ENCODE peak calls at places on chromosomes 3 and 15, in seven cellular contexts. N is AG10803; C is NB4; E is RWPE2; M is CD8-positive, alpha-beta T cell; I is astrocyte of the spinal cord; Y is cardiac fibroblast. H is an unnamed sample.

GRCh38 chr15:69346112-69346511 is 47.4 kb downstream of the PAQR5 start:
- DNase-seq in N (peak; percentile 47), C (no peak), E (no peak), M (no peak), I (peak; percentile 5), Y (peak; percentile 71), H (no peak)

GRCh38 chr3:72887378-72887722 is 496 bp upstream of the GXYLT2 start:
- DNase-seq in N (no peak), C (no peak), E (no peak), M (no peak), I (peak; percentile 50), Y (no peak), H (no peak)

GRCh38 chr3:43364494-43364893 is 78.2 kb downstream of the SNRK start:
- DNase-seq in N (no peak), C (no peak), E (no peak), M (no peak), I (no peak), Y (no peak), H (no peak)

GRCh38 chr3:42190701-42191442 is 75.1 kb downstream of the CCK start:
- DNase-seq in N (peak; percentile 49), C (peak; percentile 59), E (no peak), M (peak; percentile 72), I (peak; percentile 66), Y (peak; percentile 77), H (no peak)

GRCh38 chr15:49187537-49188245 is 17.6 kb downstream of the GALK2 start:
- DNase-seq in N (peak; percentile 44), C (no peak), E (no peak), M (no peak), I (peak; percentile 20), Y (peak; percentile 52), H (no peak)

GRCh38 chr3:190192807-190193206 is 72.1 kb upstream of the P3H2 start:
- DNase-seq in N (peak; percentile 10), C (no peak), E (no peak), M (no peak), I (no peak), Y (no peak), H (no peak)

GRCh38 chr3:7978104-7978457 is 523.5 kb upstream of the LMCD1 start:
- DNase-seq in N (no peak), C (no peak), E (no peak), M (no peak), I (no peak), Y (no peak), H (no peak)

GRCh38 chr15:60889506-60889905 is 339.6 kb downstream of the RORA start:
- DNase-seq in N (no peak), C (no peak), E (no peak), M (no peak), I (no peak), Y (no peak), H (no peak)

GRCh38 chr15:64010719-64011118 is 35.6 kb downstream of the DAPK2 start:
- DNase-seq in N (peak; percentile 87), C (peak; percentile 94), E (peak; percentile 79), M (peak; percentile 89), I (peak; percentile 81), Y (peak; percentile 80), H (peak; percentile 95)

GRCh38 chr3:53703630-53704362 is 142.4 kb downstream of the CHDH start:
- DNase-seq in N (no peak), C (no peak), E (no peak), M (no peak), I (no peak), Y (no peak), H (no peak)

GRCh38 chr3:10263549-10264363 is 15.5 kb downstream of the TATDN2 start:
- DNase-seq in N (peak; percentile 45), C (peak; percentile 55), E (no peak), M (peak; percentile 74), I (peak; percentile 57), Y (peak; percentile 57), H (no peak)

GRCh38 chr3:61811652-61812051 is 250.3 kb downstream of the PTPRG start:
- DNase-seq in N (no peak), C (no peak), E (no peak), M (no peak), I (no peak), Y (no peak), H (no peak)

GRCh38 chr15:71785996-71786395 is 24.4 kb upstream of the NR2E3 start:
- DNase-seq in N (no peak), C (no peak), E (no peak), M (no peak), I (no peak), Y (no peak), H (no peak)

GRCh38 chr15:71781965-71782265 is 28.4 kb upstream of the NR2E3 start:
- DNase-seq in N (no peak), C (no peak), E (peak; percentile 68), M (no peak), I (no peak), Y (no peak), H (no peak)

GRCh38 chr15:71786673-71787072 is 23.7 kb upstream of the NR2E3 start:
- DNase-seq in N (no peak), C (no peak), E (peak; percentile 14), M (no peak), I (no peak), Y (no peak), H (no peak)

GRCh38 chr15:71782447-71783165 is 27.7 kb upstream of the NR2E3 start:
- DNase-seq in N (no peak), C (no peak), E (peak; percentile 57), M (no peak), I (no peak), Y (no peak), H (no peak)

DNA sequence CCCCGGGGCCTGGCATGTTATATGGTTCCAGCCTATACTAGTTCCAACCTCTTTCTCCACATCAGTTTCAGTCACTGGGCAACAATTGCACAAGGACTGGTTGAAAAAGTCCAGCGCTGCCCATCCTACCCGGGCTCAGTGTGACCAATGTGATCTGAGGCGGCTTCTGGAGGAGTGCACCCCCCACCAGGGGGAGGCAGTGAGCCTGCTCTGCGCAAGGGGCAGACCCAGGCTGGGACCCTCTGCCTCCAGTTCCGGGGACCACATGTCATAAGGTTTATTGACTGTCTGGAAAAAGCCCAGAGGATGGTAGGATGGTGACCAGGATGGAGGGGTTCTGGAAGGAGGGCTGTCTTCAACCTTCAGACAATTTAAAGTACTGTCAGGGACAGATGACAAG is 25.6 kb upstream of the NR2E3 start:
- DNase-seq in N (no peak), C (peak; percentile 16), E (peak; percentile 68), M (no peak), I (no peak), Y (no peak), H (no peak)
- TF ChIP-seq CTCF in N (peak; percentile 18), C (peak; percentile 69), E (peak; percentile 57), M (peak; percentile 30), I (peak; percentile 46), Y (peak; percentile 38), H (peak; percentile 55)

GRCh38 chr15:55277715-55278114 is 11.9 kb downstream of the RAB27A start:
- DNase-seq in N (no peak), C (no peak), E (no peak), M (no peak), I (no peak), Y (no peak), H (no peak)
- H3K4me3 ChIP-seq in N (no peak overlapping the region), C (peak overlapping the region; percentile 28), E (no peak overlapping the region), M (peak overlapping the region; percentile 6), I (no peak overlapping the region), Y (no peak overlapping the region), H (no peak overlapping the region)

GRCh38 chr15:92105611-92106010 is 252.1 kb downstream of the SLCO3A1 start:
- DNase-seq in N (no peak), C (no peak), E (no peak), M (no peak), I (no peak), Y (no peak), H (no peak)

GRCh38 chr15:92101706-92102434 is 248.4 kb downstream of the SLCO3A1 start:
- DNase-seq in N (no peak), C (no peak), E (no peak), M (no peak), I (no peak), Y (no peak), H (no peak)

GRCh38 chr15:92106691-92107090 is 253.2 kb downstream of the SLCO3A1 start:
- DNase-seq in N (no peak), C (no peak), E (no peak), M (no peak), I (no peak), Y (no peak), H (peak; percentile 89)

GRCh38 chr15:92100751-92101150 is 247.2 kb downstream of the SLCO3A1 start:
- DNase-seq in N (no peak), C (no peak), E (no peak), M (no peak), I (no peak), Y (no peak), H (no peak)

DNA sequence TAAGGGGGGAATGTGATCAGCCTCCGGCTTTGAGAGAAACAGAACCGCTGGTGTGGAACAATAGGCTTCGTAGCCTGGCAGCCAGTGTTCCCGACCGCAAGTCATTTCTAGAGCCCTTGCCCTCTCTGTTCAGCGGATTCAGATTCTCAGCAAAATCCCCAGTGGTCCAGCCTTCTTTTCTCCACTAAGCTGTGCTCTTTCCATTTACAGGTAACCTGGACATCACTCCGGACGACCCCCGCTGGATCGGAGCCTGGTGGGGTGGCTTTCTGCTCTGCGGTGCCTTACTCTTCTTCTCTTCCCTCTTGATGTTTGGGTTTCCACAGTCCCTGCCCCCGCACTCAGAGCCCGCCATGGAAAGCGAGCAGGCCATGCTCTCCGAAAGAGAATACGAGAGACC is 250.6 kb downstream of the SLCO3A1 start:
- DNase-seq in N (no peak), C (no peak), E (no peak), M (no peak), I (no peak), Y (no peak), H (no peak)
- TF ChIP-seq CTCF in N (no peak), C (no peak), E (peak; percentile 7), M (no peak), I (no peak), Y (no peak), H (no peak)

GRCh38 chr3:39228496-39228895 is 36.1 kb upstream of the XIRP1 start:
- DNase-seq in N (no peak), C (no peak), E (no peak), M (no peak), I (no peak), Y (no peak), H (no peak)
- H3K4me3 ChIP-seq in N (no peak overlapping the region), C (no peak overlapping the region), E (no peak overlapping the region), M (no peak overlapping the region), I (no peak overlapping the region), Y (no peak overlapping the region), H (no peak overlapping the region)

DNA sequence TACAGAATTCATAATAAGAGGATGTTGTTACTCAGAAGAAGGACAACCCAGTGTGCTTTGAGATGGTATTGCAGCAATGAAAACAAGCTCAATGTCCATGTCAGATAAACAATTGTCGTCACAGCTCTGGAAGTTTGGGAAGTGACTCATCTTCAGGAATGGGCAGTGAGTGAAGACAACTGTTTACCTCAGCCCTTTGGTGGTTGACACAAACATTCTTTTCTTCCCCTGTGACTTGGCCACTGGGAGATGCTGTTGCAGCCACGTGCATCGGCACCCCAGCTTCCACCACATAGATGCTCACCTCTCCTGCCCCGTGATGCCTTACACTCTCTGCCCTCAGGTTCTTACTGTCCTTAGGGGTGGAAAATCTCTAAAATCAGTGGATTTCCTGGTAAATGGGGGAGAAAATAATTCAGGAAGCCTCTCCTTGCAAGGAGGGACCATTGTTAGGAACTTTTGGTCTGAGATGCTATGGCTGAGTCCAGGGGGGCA is 114.1 kb upstream of the GALNT15 start:
- DNase-seq in N (peak; percentile 100), C (no peak), E (peak; percentile 76), M (no peak), I (peak; percentile 99), Y (peak; percentile 100), H (peak; percentile 81)
- TF ChIP-seq CTCF in N (peak; percentile 58), C (no peak), E (peak; percentile 57), M (no peak), I (peak; percentile 43), Y (no peak), H (peak; percentile 6)